ENCODE peak calls at places on chromosomes 13 and 19, in seven cellular contexts. C, S, I, Q, Y, X and U are unnamed samples.
A peak's percentile ranks its signal among the peaks of the same experiment; 100 is the strongest.

GRCh38 chr13:33262069-33262487 is 23.5 kb downstream of the STARD13 start:
- DNase-seq in C (no peak), S (peak; percentile 38), I (no peak), Q (no peak), Y (peak; percentile 84), X (no peak), U (peak; percentile 60)

GRCh38 chr19:34364830-34365462 is at the start of gene GPI:
- DNase-seq in C (peak; percentile 72), S (peak; percentile 64), I (no peak), Q (peak; percentile 50), Y (peak; percentile 9), X (peak; percentile 52), U (peak; percentile 73)

GRCh38 chr19:31613683-31614219 is 264.5 kb upstream of the TSHZ3 start:
- DNase-seq in C (no peak), S (no peak), I (no peak), Q (no peak), Y (no peak), X (no peak), U (no peak)

GRCh38 chr19:55525289-55526101 is 11.4 kb downstream of the SBK2 start:
- DNase-seq in C (no peak), S (no peak), I (no peak), Q (no peak), Y (no peak), X (no peak), U (no peak)

GRCh38 chr19:14686411-14686810 is 3.4 kb upstream of the ZNF333 start:
- DNase-seq in C (peak; percentile 21), S (no peak), I (no peak), Q (no peak), Y (peak; percentile 9), X (no peak), U (no peak)

GRCh38 chr19:3969435-3970312 is 1.2 kb downstream of the DAPK3 start:
- DNase-seq in C (no peak), S (no peak), I (no peak), Q (no peak), Y (peak; percentile 97), X (no peak), U (peak; percentile 81)

GRCh38 chr13:114268344-114269280 is 12.8 kb upstream of the UPF3A start:
- DNase-seq in C (no peak), S (no peak), I (no peak), Q (no peak), Y (no peak), X (no peak), U (no peak)

GRCh38 chr19:12278713-12279112 is 16.0 kb downstream of the ZNF44 start:
- DNase-seq in C (no peak), S (no peak), I (no peak), Q (no peak), Y (no peak), X (no peak), U (no peak)

GRCh38 chr19:45010306-45010705 is 9.0 kb downstream of the RELB start:
- DNase-seq in C (no peak), S (no peak), I (no peak), Q (no peak), Y (no peak), X (no peak), U (no peak)

GRCh38 chr13:86689901-86690300 is 890.7 kb upstream of the SLITRK6 start:
- DNase-seq in C (no peak), S (no peak), I (no peak), Q (no peak), Y (no peak), X (no peak), U (no peak)

GRCh38 chr19:32129141-32129540 is 216.3 kb upstream of the ZNF507 start:
- DNase-seq in C (no peak), S (no peak), I (no peak), Q (no peak), Y (no peak), X (no peak), U (no peak)

GRCh38 chr13:80436571-80437169 is 95.7 kb upstream of the SPRY2 start:
- DNase-seq in C (no peak), S (no peak), I (no peak), Q (no peak), Y (no peak), X (no peak), U (no peak)

GRCh38 chr19:13022859-13023636 is 27.8 kb downstream of the NFIX start:
- DNase-seq in C (no peak), S (peak; percentile 84), I (peak; percentile 81), Q (no peak), Y (no peak), X (no peak), U (no peak)

GRCh38 chr13:97327521-97328221 is 105.5 kb downstream of the MBNL2 start:
- DNase-seq in C (no peak), S (no peak), I (no peak), Q (no peak), Y (peak; percentile 15), X (no peak), U (peak; percentile 25)

GRCh38 chr13:32314968-32315254 is 252 bp downstream of the ZAR1L start:
- DNase-seq in C (peak; percentile 44), S (no peak), I (no peak), Q (peak; percentile 31), Y (no peak), X (peak; percentile 53), U (no peak)